ENCODE peak calls at places on chromosome 19, in seven cellular contexts. H is suprapubic skin, O is upper lobe of left lung, P is A549, A is tibial nerve, L is ovary, M is stomach. S is an unnamed sample.

GRCh38 chr19:38745316-38745715 is 1.0 kb upstream of the CAPN12 start:
- DNase-seq in H (no peak), O (no peak), P (no peak), A (no peak), L (no peak), M (no peak), S (no peak)

GRCh38 chr19:39310558-39311311 is 9.9 kb downstream of the LRFN1 start:
- DNase-seq in H (no peak), O (no peak), P (peak; percentile 55), A (no peak), L (no peak), M (no peak), S (no peak)

GRCh38 chr19:18919895-18920204 is 335 bp downstream of the DDX49 start:
- DNase-seq in H (no peak), O (no peak), P (no peak), A (no peak), L (no peak), M (no peak), S (no peak)

GRCh38 chr19:33271246-33272021 is 30.9 kb downstream of the CEBPA start:
- DNase-seq in H (no peak), O (no peak), P (no peak), A (no peak), L (no peak), M (no peak), S (no peak)

GRCh38 chr19:9362905-9363304 is at the start of gene ZNF177:
- DNase-seq in H (no peak), O (no peak), P (no peak), A (no peak), L (no peak), M (no peak), S (no peak)

GRCh38 chr19:38707512-38708114 is 36.7 kb downstream of the CAPN12 start:
- DNase-seq in H (peak; percentile 88), O (peak; percentile 79), P (no peak), A (no peak), L (peak; percentile 62), M (peak; percentile 94), S (no peak)

GRCh38 chr19:35963514-35963913 is 27.3 kb downstream of the LRFN3 start:
- DNase-seq in H (no peak), O (no peak), P (peak; percentile 75), A (no peak), L (no peak), M (no peak), S (peak; percentile 88)

GRCh38 chr19:49465371-49465770 is 8.6 kb upstream of the FLT3LG start:
- DNase-seq in H (no peak), O (no peak), P (no peak), A (no peak), L (no peak), M (no peak), S (no peak)

GRCh38 chr19:8814176-8814575 is 17.9 kb downstream of the ZNF558 start:
- DNase-seq in H (no peak), O (no peak), P (no peak), A (no peak), L (no peak), M (no peak), S (no peak)

GRCh38 chr19:40219721-40220276 is 1.6 kb upstream of the TTC9B start:
- DNase-seq in H (no peak), O (no peak), P (peak; percentile 85), A (no peak), L (no peak), M (no peak), S (no peak)

GRCh38 chr19:5392476-5392875 is 51.9 kb upstream of the PTPRS start:
- DNase-seq in H (no peak), O (no peak), P (no peak), A (no peak), L (no peak), M (no peak), S (no peak)

GRCh38 chr19:9945319-9945966 is 9.1 kb upstream of the OLFM2 start:
- DNase-seq in H (peak; percentile 92), O (peak; percentile 27), P (peak; percentile 37), A (peak; percentile 78), L (peak; percentile 94), M (peak; percentile 41), S (no peak)

GRCh38 chr19:15836345-15836594 is 20.8 kb upstream of the OR10H1 start:
- DNase-seq in H (no peak), O (no peak), P (peak; percentile 4), A (no peak), L (no peak), M (no peak), S (no peak)

GRCh38 chr19:40808497-40808896 is 9.5 kb downstream of the EGLN2 start:
- DNase-seq in H (no peak), O (no peak), P (no peak), A (no peak), L (no peak), M (no peak), S (no peak)

GRCh38 chr19:18735752-18736151 is 52.3 kb downstream of the CRTC1 start:
- DNase-seq in H (no peak), O (no peak), P (no peak), A (no peak), L (no peak), M (no peak), S (no peak)

GRCh38 chr19:5454743-5455142 is 474 bp upstream of the ZNRF4 start:
- DNase-seq in H (no peak), O (no peak), P (no peak), A (no peak), L (no peak), M (no peak), S (no peak)

GRCh38 chr19:15378529-15379082 is 981 bp downstream of the AKAP8 start:
- DNase-seq in H (no peak), O (peak; percentile 69), P (peak; percentile 31), A (no peak), L (no peak), M (peak; percentile 59), S (no peak)

GRCh38 chr19:53809518-53810186 is 14.5 kb downstream of the NLRP12 start:
- DNase-seq in H (no peak), O (no peak), P (peak; percentile 64), A (no peak), L (no peak), M (no peak), S (peak; percentile 90)

DNA sequence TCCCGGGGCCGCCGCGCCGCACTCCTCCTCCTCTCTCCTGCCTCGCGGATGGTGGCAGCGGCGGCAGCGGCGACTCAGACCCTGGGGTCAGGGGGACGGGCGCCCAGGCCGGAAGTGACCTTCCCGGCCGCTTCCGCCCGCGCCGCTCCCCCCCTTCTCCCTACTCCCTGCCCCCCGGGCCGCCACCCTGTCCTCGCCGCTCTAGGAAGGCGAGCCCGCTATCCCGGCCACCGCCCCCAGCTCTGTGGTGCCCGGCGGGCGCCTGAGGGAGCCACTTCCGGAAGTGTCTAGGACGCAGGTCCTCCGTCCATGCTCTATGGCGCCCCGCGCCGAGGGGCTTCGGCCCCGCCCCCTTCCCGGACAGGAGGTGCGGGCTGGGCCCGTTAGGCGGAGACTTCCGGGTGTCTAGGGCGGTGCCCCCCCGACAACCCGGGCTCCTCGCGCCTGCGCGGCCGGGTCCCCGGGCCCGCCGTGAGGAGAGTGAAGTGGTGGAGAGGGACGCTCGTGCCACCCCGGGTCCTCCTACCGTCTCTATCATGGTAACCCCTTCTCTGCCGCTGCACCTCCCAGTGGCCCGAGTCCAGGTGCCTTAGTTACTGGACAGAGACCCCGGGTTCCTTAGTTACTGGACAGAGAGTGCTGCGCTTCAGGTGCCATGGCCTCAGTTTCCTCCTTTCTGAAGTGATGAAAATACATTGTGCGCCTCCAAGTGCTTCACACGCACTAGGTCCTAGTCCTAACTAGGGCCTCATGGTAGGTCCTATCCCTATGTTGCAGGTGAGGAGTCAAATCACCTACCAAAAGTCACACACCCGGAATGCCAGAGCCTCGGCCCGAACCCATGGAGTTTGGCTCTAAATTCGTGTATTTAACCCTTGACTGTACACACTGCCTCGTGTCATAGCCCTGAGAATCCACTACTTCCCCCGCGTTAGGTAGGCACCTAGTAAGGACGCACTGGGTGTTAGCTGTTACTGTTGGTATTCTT is at the start of gene ZNF787:
- DNase-seq in H (peak; percentile 98), O (peak; percentile 97), P (peak; percentile 99), A (peak; percentile 96), L (peak; percentile 99), M (peak; percentile 99), S (peak; percentile 97)
- TF ChIP-seq EP300 in H (no peak), O (no peak), P (no peak), A (peak; percentile 85), L (peak; percentile 57), M (peak; percentile 69), S (no peak)

GRCh38 chr19:44871809-44872208 is 19.2 kb upstream of the TOMM40 start:
- DNase-seq in H (no peak), O (no peak), P (no peak), A (no peak), L (no peak), M (no peak), S (no peak)

GRCh38 chr19:44875666-44876418 is 15.2 kb upstream of the TOMM40 start:
- DNase-seq in H (no peak), O (no peak), P (no peak), A (no peak), L (no peak), M (no peak), S (no peak)

GRCh38 chr19:44874317-44874716 is 16.7 kb upstream of the TOMM40 start:
- DNase-seq in H (no peak), O (no peak), P (no peak), A (no peak), L (no peak), M (no peak), S (no peak)

GRCh38 chr19:44869728-44870470 is 21.2 kb upstream of the TOMM40 start:
- DNase-seq in H (no peak), O (peak; percentile 65), P (no peak), A (no peak), L (peak; percentile 60), M (no peak), S (no peak)

GRCh38 chr19:44872661-44873060 is 18.4 kb upstream of the TOMM40 start:
- DNase-seq in H (no peak), O (no peak), P (no peak), A (no peak), L (no peak), M (no peak), S (no peak)
- H3K4me1 ChIP-seq in H (peaks cover 2% of the 10 kb centered on the region), O (no peaks in the 10 kb centered on the region), P (no peaks in the 10 kb centered on the region), A (no peaks in the 10 kb centered on the region), L (peaks cover 2% of the 10 kb centered on the region), M (no peaks in the 10 kb centered on the region), S (peaks cover 4% of the 10 kb centered on the region)

GRCh38 chr19:4343056-4343844 is at the start of gene MPND:
- DNase-seq in H (peak; percentile 95), O (peak; percentile 95), P (peak; percentile 74), A (peak; percentile 90), L (peak; percentile 91), M (peak; percentile 95), S (peak; percentile 94)
- TF ChIP-seq EP300 in H (no peak), O (no peak), P (no peak), A (no peak), L (no peak), M (no peak), S (no peak)

GRCh38 chr19:48396010-48396870 is 2.8 kb downstream of the GRIN2D start:
- DNase-seq in H (no peak), O (no peak), P (peak; percentile 70), A (no peak), L (no peak), M (no peak), S (no peak)
- H3K4me1 ChIP-seq in H (peaks cover 62% of the 10 kb centered on the region), O (peaks cover 30% of the 10 kb centered on the region), P (peaks cover 75% of the 10 kb centered on the region), A (no peaks in the 10 kb centered on the region), L (peaks cover 9% of the 10 kb centered on the region), M (peaks cover 35% of the 10 kb centered on the region), S (peaks cover 50% of the 10 kb centered on the region)

S was measured in H1.